ENCODE peak calls at places on chromosome 5, in eight cellular contexts. I is CD8-positive, alpha-beta T cell; O is activated CD4-positive, alpha-beta T cell treated with anti-CD3 and anti-CD28 coated beads for 48 hours; S is cardiac muscle cell; B is lung microvascular endothelial cell; A is lung; F is NCI-H1417; V is KBM-7. Z is an unnamed sample.

GRCh38 chr5:86977185-86977584 is 290.5 kb upstream of the RASA1 start:
- DNase-seq in I (no peak), O (no peak), S (no peak), B (no peak), A (no peak), F (no peak), V (no peak), Z (no peak)

GRCh38 chr5:171437286-171437821 is 17.9 kb downstream of the FGF18 start:
- DNase-seq in I (no peak), O (no peak), S (no peak), B (no peak), A (no peak), F (no peak), V (no peak), Z (no peak)

GRCh38 chr5:159518361-159518760 is 188.1 kb upstream of the IL12B start:
- DNase-seq in I (no peak), O (no peak), S (no peak), B (no peak), A (peak; percentile 71), F (no peak), V (no peak), Z (no peak)

GRCh38 chr5:133967124-133967523 is 1.3 kb downstream of the C5orf15 start:
- DNase-seq in I (no peak), O (no peak), S (peak; percentile 8), B (no peak), A (no peak), F (no peak), V (no peak), Z (no peak)

GRCh38 chr5:143186623-143187022 is 216.9 kb downstream of the NR3C1 start:
- DNase-seq in I (no peak), O (no peak), S (no peak), B (no peak), A (no peak), F (no peak), V (no peak), Z (no peak)

GRCh38 chr5:65809817-65810531 is 88.0 kb downstream of the NLN start:
- DNase-seq in I (no peak), O (no peak), S (no peak), B (peak; percentile 25), A (no peak), F (no peak), V (no peak), Z (no peak)

GRCh38 chr5:39422036-39422606 is 2.7 kb downstream of the DAB2 start:
- DNase-seq in I (no peak), O (no peak), S (no peak), B (no peak), A (no peak), F (no peak), V (no peak), Z (no peak)

GRCh38 chr5:54117957-54118356 is 192.4 kb downstream of the ARL15 start:
- DNase-seq in I (no peak), O (no peak), S (no peak), B (no peak), A (no peak), F (no peak), V (no peak), Z (no peak)

GRCh38 chr5:153818626-153819025 is 220.1 kb downstream of the FAM114A2 start:
- DNase-seq in I (no peak), O (no peak), S (no peak), B (no peak), A (no peak), F (no peak), V (no peak), Z (no peak)

GRCh38 chr5:121380066-121380465 is 471.6 kb upstream of the FTMT start:
- DNase-seq in I (no peak), O (no peak), S (no peak), B (no peak), A (no peak), F (no peak), V (no peak), Z (peak; percentile 5)

GRCh38 chr5:4901890-4902289 is 238.2 kb upstream of the ADAMTS16 start:
- DNase-seq in I (no peak), O (no peak), S (no peak), B (no peak), A (no peak), F (no peak), V (no peak), Z (no peak)

GRCh38 chr5:485943-486491 is 38.2 kb downstream of the SLC9A3 start:
- DNase-seq in I (no peak), O (no peak), S (no peak), B (no peak), A (no peak), F (no peak), V (no peak), Z (no peak)

GRCh38 chr5:35247645-35248034 is 17.4 kb upstream of the PRLR start:
- DNase-seq in I (no peak), O (no peak), S (no peak), B (no peak), A (no peak), F (no peak), V (no peak), Z (no peak)

GRCh38 chr5:160061770-160062169 is 52.8 kb downstream of the TTC1 start:
- DNase-seq in I (no peak), O (no peak), S (no peak), B (no peak), A (no peak), F (no peak), V (no peak), Z (no peak)

GRCh38 chr5:73045623-73046022 is 74.8 kb upstream of the TMEM171 start:
- DNase-seq in I (no peak), O (no peak), S (no peak), B (no peak), A (no peak), F (no peak), V (no peak), Z (no peak)

GRCh38 chr5:90306613-90307012 is 102.9 kb downstream of the CETN3 start:
- DNase-seq in I (no peak), O (no peak), S (no peak), B (no peak), A (no peak), F (no peak), V (no peak), Z (no peak)

GRCh38 chr5:751496-751895 is 33.0 kb downstream of the ZDHHC11B start:
- DNase-seq in I (no peak), O (peak; percentile 3), S (no peak), B (no peak), A (no peak), F (no peak), V (no peak), Z (no peak)

GRCh38 chr5:42948961-42949347 is 91.2 kb downstream of the ANXA2R start:
- DNase-seq in I (no peak), O (peak; percentile 42), S (no peak), B (no peak), A (no peak), F (no peak), V (no peak), Z (no peak)

GRCh38 chr5:393846-394275 is 49.1 kb upstream of the EXOC3 start:
- DNase-seq in I (no peak), O (no peak), S (peak; percentile 29), B (no peak), A (no peak), F (no peak), V (no peak), Z (peak; percentile 20)

GRCh38 chr5:145056805-145057204 is 778.3 kb downstream of the PRELID2 start:
- DNase-seq in I (no peak), O (no peak), S (no peak), B (peak; percentile 29), A (no peak), F (no peak), V (no peak), Z (peak; percentile 43)

GRCh38 chr5:119801570-119801969 is 172.2 kb downstream of the FAM170A start:
- DNase-seq in I (no peak), O (no peak), S (no peak), B (no peak), A (no peak), F (no peak), V (no peak), Z (no peak)

GRCh38 chr5:176394881-176395675 is 6.5 kb downstream of the HIGD2A start:
- DNase-seq in I (no peak), O (no peak), S (peak; percentile 80), B (no peak), A (no peak), F (no peak), V (no peak), Z (no peak)

GRCh38 chr5:163978897-163979296 is 473.5 kb downstream of the MAT2B start:
- DNase-seq in I (no peak), O (no peak), S (peak; percentile 12), B (no peak), A (no peak), F (no peak), V (peak; percentile 17), Z (no peak)

GRCh38 chr5:96614110-96614691 is 48.0 kb upstream of the CAST start:
- DNase-seq in I (peak; percentile 55), O (peak; percentile 61), S (peak; percentile 78), B (peak; percentile 91), A (peak; percentile 71), F (peak; percentile 50), V (peak; percentile 52), Z (peak; percentile 91)

Z was measured in dermis blood vessel endothelial cell.